ENCODE peak calls at places on chromosomes 12 and 14, in eight cellular contexts. J is upper lobe of right lung, M is MM.1S, D is endodermal cell, F is psoas muscle, S is stomach, H is PC-3, K is GM23338. I is an unnamed sample. For H3K27me3, the result is how much of the 10 kb centered on the place peaks cover.

GRCh38 chr12:87467893-87468292 is 561.3 kb downstream of the C12orf50 start:
- DNase-seq in D (peak), S (no peak), M (no peak), F (no peak), H (no peak), K (peak), J (no peak), I (no peak)

GRCh38 chr12:1161197-1161596 is 170.2 kb downstream of the ERC1 start:
- DNase-seq in J (no peak), D (no peak), M (no peak), H (no peak), F (no peak), K (no peak), S (no peak), I (no peak)

GRCh38 chr12:124392271-124392990 is 97.5 kb downstream of the RFLNA start:
- DNase-seq in H (no peak), D (peak), J (no peak), K (peak), F (peak), M (no peak), S (no peak), I (peak)

GRCh38 chr12:117060236-117060926 is 38.8 kb downstream of the TESC start:
- DNase-seq in K (peak), F (no peak), S (no peak), J (no peak), D (peak), H (peak), M (no peak), I (no peak)

GRCh38 chr12:75509621-75510020 is 1.8 kb downstream of the KRR1 start:
- DNase-seq in S (no peak), D (no peak), M (no peak), F (no peak), J (no peak), H (no peak), K (no peak), I (no peak)

GRCh38 chr14:94047581-94047980 is 21.4 kb downstream of the OTUB2 start:
- DNase-seq in S (no peak), M (no peak), F (peak), H (no peak), J (no peak), K (no peak), D (peak), I (no peak)

GRCh38 chr14:93137864-93138263 is 22.1 kb upstream of the ITPK1 start:
- DNase-seq in M (no peak), S (peak), J (peak), F (peak), K (peak), H (peak), D (peak), I (no peak)

GRCh38 chr12:114851981-114852380 is 168.0 kb upstream of the TBX3 start:
- DNase-seq in J (no peak), F (no peak), M (no peak), H (no peak), D (no peak), S (no peak), K (no peak), I (no peak)

GRCh38 chr14:59107819-59108218 is 80.6 kb upstream of the DAAM1 start:
- DNase-seq in H (no peak), S (no peak), M (peak), F (peak), D (no peak), K (no peak), J (no peak), I (no peak)

GRCh38 chr12:57454566-57455373 is at the start of gene INHBE:
- DNase-seq in K (peak), J (no peak), M (no peak), S (no peak), H (no peak), F (peak), D (peak), I (no peak)

GRCh38 chr14:77120771-77121743 is 20.5 kb downstream of the ZDHHC22 start:
- DNase-seq in D (peak), J (no peak), S (peak), M (peak), F (no peak), H (no peak), K (no peak), I (peak)

GRCh38 chr14:100405752-100406455 is 82.8 kb downstream of the SLC25A47 start:
- DNase-seq in S (no peak), H (no peak), J (peak), F (no peak), D (no peak), K (no peak), M (no peak), I (no peak)

GRCh38 chr14:99212199-99212598 is 59.8 kb downstream of the BCL11B start:
- DNase-seq in M (no peak), K (no peak), D (no peak), F (no peak), J (no peak), S (no peak), H (no peak), I (no peak)

GRCh38 chr12:13095266-13095995 is 8.0 kb downstream of the GSG1 start:
- DNase-seq in D (no peak), J (no peak), H (no peak), K (no peak), M (no peak), F (no peak), S (no peak), I (no peak)

GRCh38 chr14:68260121-68260520 is 440.5 kb downstream of the RAD51B start:
- DNase-seq in H (no peak), J (no peak), F (no peak), M (no peak), S (no peak), D (peak), K (peak), I (no peak)

GRCh38 chr12:4824415-4824814 is 85.3 kb upstream of the KCNA1 start:
- DNase-seq in M (no peak), J (no peak), D (no peak), S (no peak), K (no peak), F (no peak), H (peak), I (no peak)

GRCh38 chr12:85996280-85996679 is 122.2 kb downstream of the NTS start:
- DNase-seq in H (peak), S (no peak), K (no peak), J (no peak), M (no peak), D (no peak), F (no peak), I (no peak)

GRCh38 chr12:74816398-74817175 is 279.0 kb downstream of the ATXN7L3B start:
- DNase-seq in D (no peak), M (no peak), H (no peak), S (no peak), J (no peak), F (peak), K (no peak), I (no peak)

GRCh38 chr12:132275110-132275531 is 54.3 kb downstream of the GALNT9 start:
- DNase-seq in S (peak), H (peak), K (peak), D (peak), M (no peak), F (no peak), J (no peak), I (no peak)

GRCh38 chr14:102371361-102371760 is 8.6 kb downstream of the TECPR2 start:
- DNase-seq in S (no peak), H (no peak), D (no peak), M (no peak), F (no peak), J (no peak), K (no peak), I (no peak)

GRCh38 chr14:49770212-49770817 is 2.4 kb downstream of the KLHDC2 start:
- DNase-seq in H (peak), M (no peak), K (no peak), F (no peak), S (peak), D (no peak), J (no peak), I (no peak)

GRCh38 chr12:124347805-124348658 is 53.1 kb downstream of the RFLNA start:
- DNase-seq in H (no peak), F (no peak), K (peak), S (no peak), D (peak), M (no peak), J (no peak), I (peak)

GRCh38 chr14:51094901-51095853 is at the start of gene TRIM9:
- DNase-seq in H (peak), J (peak), K (peak), D (peak), F (peak), S (peak), M (peak), I (peak)

GRCh38 chr14:51096870-51097269 is 2.0 kb upstream of the TRIM9 start:
- DNase-seq in M (no peak), S (no peak), F (no peak), J (no peak), K (no peak), H (no peak), D (no peak), I (no peak)

GRCh38 chr14:51097287-51097686 is 2.4 kb upstream of the TRIM9 start:
- DNase-seq in J (no peak), H (peak), D (no peak), F (no peak), S (no peak), M (no peak), K (no peak), I (no peak)

GRCh38 chr14:51094282-51094821 is 553 bp downstream of the TRIM9 start:
- DNase-seq in F (peak), H (no peak), S (no peak), J (peak), K (peak), M (no peak), D (peak), I (peak)

GRCh38 chr14:51095854-51096823 is 1.2 kb upstream of the TRIM9 start:
- DNase-seq in H (no peak), F (peak), J (no peak), K (no peak), M (no peak), S (no peak), D (no peak), I (no peak)
- H3K4me3 ChIP-seq in H (peak), F (peak), J (peak), K (peak), M (peak), S (peak), D (peak), I (peak)

GRCh38 chr12:53971686-53972085 is 1.2 kb upstream of the HOXC11 start:
- DNase-seq in H (no peak), K (no peak), F (no peak), S (no peak), D (no peak), J (no peak), M (no peak), I (no peak)

GRCh38 chr12:53973093-53974042 is at the start of gene HOXC11:
- DNase-seq in H (peak), D (peak), F (peak), K (peak), M (no peak), S (no peak), J (no peak), I (no peak)

GRCh38 chr12:53972152-53972702 is 699 bp upstream of the HOXC11 start:
- DNase-seq in M (no peak), J (no peak), D (no peak), K (no peak), F (peak), S (no peak), H (peak), I (no peak)

GRCh38 chr12:53971129-53971528 is 1.8 kb upstream of the HOXC11 start:
- DNase-seq in K (no peak), J (no peak), H (no peak), M (no peak), F (no peak), D (no peak), S (no peak), I (no peak)

GRCh38 chr12:53972722-53973092 is 219 bp upstream of the HOXC11 start:
- DNase-seq in S (no peak), H (no peak), D (no peak), J (no peak), K (no peak), F (no peak), M (no peak), I (no peak)
- H3K27me3 ChIP-seq in S (half or more), H (under half), D (half or more), J (half or more), K (half or more), F (half or more), M (half or more), I (half or more)

DNA sequence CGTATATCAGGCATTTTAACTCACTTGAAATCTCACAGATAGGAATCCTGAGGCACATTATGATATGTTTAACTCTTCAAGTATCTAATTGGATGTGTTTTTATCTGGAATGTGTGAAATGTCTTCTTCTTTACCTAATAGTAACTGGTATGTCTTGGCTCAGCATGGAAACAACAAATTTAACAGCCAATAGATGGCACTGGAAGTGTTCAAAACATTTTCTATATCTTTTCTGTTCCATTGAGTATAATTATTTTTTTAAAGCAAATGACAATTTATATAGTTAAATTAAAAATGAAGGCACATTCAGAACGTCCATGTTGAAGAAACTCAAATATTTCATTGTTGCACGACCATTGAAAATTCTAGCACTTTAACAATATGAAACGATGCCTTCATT is 164.6 kb upstream of the SLC16A7 start:
- DNase-seq in K (peak), H (peak), M (no peak), J (no peak), D (no peak), S (no peak), F (no peak), I (no peak)
- TF ChIP-seq CTCF in K (peak), H (peak), M (no peak), J (peak), D (peak), S (no peak), F (no peak), I (no peak)

GRCh38 chr14:37900582-37900981 is 305.2 kb downstream of the TTC6 start:
- DNase-seq in S (no peak), J (no peak), H (no peak), K (no peak), D (no peak), F (no peak), M (no peak), I (no peak)

GRCh38 chr14:37899365-37899764 is 303.9 kb downstream of the TTC6 start:
- DNase-seq in K (no peak), J (no peak), D (no peak), M (no peak), S (no peak), F (no peak), H (no peak), I (no peak)

GRCh38 chr14:37903561-37904191 is 304.0 kb upstream of the SSTR1 start:
- DNase-seq in J (no peak), K (peak), D (peak), S (no peak), H (peak), F (no peak), M (peak), I (no peak)

DNA sequence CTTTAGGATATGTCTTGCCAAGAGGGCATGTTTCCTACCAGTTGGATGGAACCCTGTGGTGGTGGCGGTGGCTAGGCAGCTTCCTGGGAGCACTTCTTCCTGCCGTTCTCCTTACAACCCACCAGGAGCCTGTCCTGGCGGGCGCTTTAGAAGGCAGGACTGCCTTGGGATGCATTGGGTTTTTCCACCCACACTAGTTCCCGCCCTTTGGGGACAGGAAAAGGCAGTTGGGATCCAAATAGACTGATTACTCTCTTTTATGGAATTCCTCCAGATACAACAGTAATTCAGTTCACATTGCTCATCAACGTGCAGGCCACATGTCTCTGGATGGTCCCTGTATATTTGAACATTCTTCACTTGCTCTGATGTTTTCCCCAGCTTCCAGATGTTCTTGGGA is 305.7 kb upstream of the SSTR1 start:
- DNase-seq in J (no peak), D (peak), H (no peak), M (no peak), K (peak), F (peak), S (no peak), I (no peak)
- H3K4me3 ChIP-seq in J (no peak), D (no peak), H (no peak), M (no peak), K (no peak), F (peak), S (no peak), I (no peak)

GRCh38 chr14:60652674-60653387 is 3.6 kb upstream of the SIX1 start:
- DNase-seq in H (no peak), S (no peak), F (no peak), D (no peak), M (no peak), J (no peak), K (peak), I (no peak)
- H3K27me3 ChIP-seq in H (under half), S (half or more), F (under half), D (half or more), M (under half), J (half or more), K (half or more), I (half or more)

GRCh38 chr12:128583453-128583852 is 240.3 kb downstream of the SLC15A4 start:
- DNase-seq in S (no peak), H (no peak), M (no peak), D (peak), F (no peak), J (no peak), K (peak), I (no peak)
- TF ChIP-seq CTCF in S (no peak), H (peak), M (no peak), D (peak), F (no peak), J (no peak), K (peak), I (no peak)

GRCh38 chr12:53975019-53975815 is 463 bp upstream of the HOTAIR start:
- DNase-seq in D (peak), H (no peak), J (no peak), S (no peak), F (peak), K (peak), M (peak), I (no peak)
- H3K4me3 ChIP-seq in D (no peak), H (peak), J (no peak), S (peak), F (peak), K (peak), M (peak), I (peak)

GRCh38 chr12:55715833-55716581 is at the start of gene BLOC1S1:
- DNase-seq in K (peak), H (peak), D (peak), F (peak), J (peak), M (peak), S (peak), I (peak)
- H3K27me3 ChIP-seq in K (under half), H (under half), D (under half), F (under half), J (under half), M (under half), S (under half), I (under half)

DNA sequence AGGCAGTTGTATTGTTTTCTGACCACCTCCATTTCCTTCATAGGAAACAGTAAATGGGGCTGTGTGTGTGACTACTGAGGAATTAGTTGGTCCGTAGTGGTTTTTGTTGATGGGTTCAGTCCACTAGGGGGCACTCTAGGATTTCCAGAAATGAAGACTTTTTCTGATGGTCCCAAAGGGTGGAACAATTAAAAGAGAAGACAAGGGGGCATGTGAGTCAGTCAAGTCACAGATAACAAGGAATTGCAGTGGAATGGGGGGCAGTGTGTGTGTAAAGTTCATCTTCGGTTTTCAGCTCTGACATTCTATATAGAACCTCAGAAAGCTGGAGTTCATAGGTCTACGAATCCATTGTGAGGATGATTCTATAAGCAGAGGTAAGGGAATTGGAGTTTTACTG is 186.6 kb upstream of the OR4E1 start:
- DNase-seq in J (no peak), F (no peak), H (peak), D (peak), S (no peak), M (peak), K (peak), I (no peak)
- TF ChIP-seq CTCF in J (peak), F (no peak), H (peak), D (peak), S (no peak), M (peak), K (peak), I (no peak)

I was measured in CD8-positive, alpha-beta T cell.